ENCODE peak calls at places on chromosomes 11 and 22, in nine cellular contexts. X, M, L, N, O, A, U, G and D are unnamed samples.

GRCh38 chr22:50256258-50256862 is 5.1 kb downstream of the MAPK12 start:
- DNase-seq in X (no peak), M (no peak), L (no peak), N (no peak), O (no peak), A (no peak), U (no peak), G (no peak), D (no peak)

GRCh38 chr22:47034076-47034808 is 271.8 kb downstream of the TBC1D22A start:
- DNase-seq in X (no peak), M (peak; percentile 33), L (no peak), N (peak; percentile 38), O (no peak), A (no peak), U (no peak), G (no peak), D (no peak)

GRCh38 chr11:12377106-12377823 is at the start of gene PARVA:
- DNase-seq in X (peak; percentile 88), M (peak; percentile 86), L (no peak), N (no peak), O (peak; percentile 67), A (peak; percentile 10), U (peak; percentile 88), G (peak; percentile 76), D (peak; percentile 64)

GRCh38 chr22:24429411-24430365 is 2.3 kb downstream of the ADORA2A start:
- DNase-seq in X (no peak), M (peak; percentile 85), L (peak; percentile 75), N (peak; percentile 87), O (no peak), A (peak; percentile 53), U (peak; percentile 77), G (no peak), D (peak; percentile 70)

GRCh38 chr11:116459233-116459632 is 313.6 kb downstream of the BUD13 start:
- DNase-seq in X (no peak), M (no peak), L (no peak), N (no peak), O (no peak), A (no peak), U (no peak), G (peak; percentile 30), D (no peak)

GRCh38 chr11:19959697-19960096 is 200.6 kb downstream of the DBX1 start:
- DNase-seq in X (no peak), M (no peak), L (no peak), N (no peak), O (no peak), A (no peak), U (no peak), G (no peak), D (no peak)

GRCh38 chr22:33382427-33382826 is 324.2 kb upstream of the SYN3 start:
- DNase-seq in X (no peak), M (no peak), L (no peak), N (no peak), O (no peak), A (no peak), U (no peak), G (no peak), D (peak; percentile 60)

GRCh38 chr11:16607675-16608644 is 130.5 kb upstream of the C11orf58 start:
- DNase-seq in X (peak; percentile 90), M (peak; percentile 88), L (no peak), N (peak; percentile 71), O (peak; percentile 79), A (no peak), U (peak; percentile 93), G (peak; percentile 39), D (peak; percentile 79)

GRCh38 chr22:39478461-39478860 is 21.6 kb downstream of the MGAT3 start:
- DNase-seq in X (no peak), M (no peak), L (no peak), N (no peak), O (no peak), A (no peak), U (no peak), G (no peak), D (peak; percentile 57)

GRCh38 chr22:50671641-50672040 is 982 bp upstream of the SHANK3 start:
- DNase-seq in X (no peak), M (no peak), L (no peak), N (no peak), O (no peak), A (no peak), U (peak; percentile 72), G (no peak), D (no peak)

GRCh38 chr11:12845739-12846358 is 163.3 kb upstream of the RASSF10 start:
- DNase-seq in X (no peak), M (no peak), L (no peak), N (no peak), O (no peak), A (no peak), U (peak; percentile 65), G (peak; percentile 63), D (no peak)

GRCh38 chr11:116888884-116889549 is 51.6 kb upstream of the APOA1 start:
- DNase-seq in X (no peak), M (no peak), L (no peak), N (no peak), O (no peak), A (no peak), U (no peak), G (no peak), D (no peak)

GRCh38 chr11:870418-870817 is 27.8 kb downstream of the TSPAN4 start:
- DNase-seq in X (no peak), M (no peak), L (no peak), N (no peak), O (no peak), A (no peak), U (no peak), G (no peak), D (no peak)
- H3K27ac ChIP-seq in X (no peak overlapping the region), M (no peak overlapping the region), L (no peak overlapping the region), N (no peak overlapping the region), O (no peak overlapping the region), A (no peak overlapping the region), U (no peak overlapping the region), G (no peak overlapping the region), D (no peak overlapping the region)

DNA sequence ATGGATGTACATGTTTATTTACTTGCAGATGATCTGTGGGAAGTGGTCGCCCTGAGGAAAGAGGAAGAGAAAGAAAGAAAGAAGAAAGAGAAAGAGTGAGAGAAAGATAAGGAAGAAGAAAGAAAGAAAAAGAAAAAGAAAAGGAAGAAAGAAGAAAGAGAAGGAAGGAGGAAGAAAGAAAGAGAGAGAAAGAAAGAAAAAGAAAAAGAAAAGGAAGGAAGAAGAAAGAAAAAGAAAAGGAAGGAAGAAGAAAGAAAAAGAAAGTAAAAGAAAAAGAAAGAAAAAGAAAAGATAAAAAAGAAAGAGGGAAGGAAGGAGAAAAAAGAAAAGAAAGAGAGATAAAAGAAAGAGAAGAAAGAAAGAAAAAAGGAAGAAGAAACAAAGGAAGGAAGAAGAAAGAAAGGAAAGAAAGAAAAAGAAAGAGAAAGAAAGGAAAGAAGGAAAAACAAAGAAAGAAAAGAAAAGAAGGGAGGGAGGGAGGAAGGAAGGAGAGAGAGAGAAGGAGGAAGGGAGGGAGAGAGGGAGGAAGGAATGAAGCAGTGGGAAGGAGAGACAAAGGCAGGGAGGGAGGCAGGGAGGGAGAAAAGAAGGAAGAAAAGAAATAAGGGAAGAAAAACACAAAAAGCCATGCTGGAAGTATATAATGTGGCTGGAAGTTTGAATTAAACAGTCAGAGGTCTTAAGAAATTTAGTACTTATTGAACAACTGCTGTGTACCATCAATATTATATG is 976.6 kb downstream of the FAM181B start:
- DNase-seq in X (no peak), M (no peak), L (no peak), N (no peak), O (no peak), A (no peak), U (no peak), G (no peak), D (no peak)
- H3K27ac ChIP-seq in X (no peak overlapping the region), M (no peak overlapping the region), L (no peak overlapping the region), N (no peak overlapping the region), O (no peak overlapping the region), A (no peak overlapping the region), U (no peak overlapping the region), G (no peak overlapping the region), D (no peak overlapping the region)

DNA sequence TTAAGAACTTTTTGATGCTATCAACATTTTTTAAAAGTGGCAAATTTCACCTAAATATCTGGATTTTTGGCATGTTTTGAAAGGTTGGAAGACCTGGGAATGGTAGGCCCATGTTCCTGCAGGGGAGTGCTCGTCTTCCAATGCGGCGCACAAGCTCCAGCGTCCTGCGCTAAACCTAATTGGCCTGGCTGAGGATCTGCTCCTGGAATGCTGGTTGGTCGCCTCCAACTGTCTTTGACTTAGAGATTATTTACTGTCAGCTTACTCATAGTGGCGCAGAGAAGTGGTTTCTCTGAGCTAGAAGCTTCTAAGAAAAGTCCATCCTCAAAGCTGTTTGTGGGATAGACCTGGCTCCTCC is 615 bp upstream of the LIMK2 start:
- DNase-seq in X (no peak), M (no peak), L (no peak), N (no peak), O (no peak), A (no peak), U (no peak), G (no peak), D (no peak)
- H3K27ac ChIP-seq in X (peak overlapping the region; percentile 30), M (peak overlapping the region; percentile 29), L (no peak overlapping the region), N (peak overlapping the region; percentile 87), O (peak overlapping the region; percentile 85), A (peak overlapping the region; percentile 82), U (peak overlapping the region; percentile 73), G (peak overlapping the region; percentile 90), D (no peak overlapping the region)

GRCh38 chr22:23380911-23381310 is 199.2 kb downstream of the IGLL1 start:
- DNase-seq in X (no peak), M (no peak), L (no peak), N (no peak), O (no peak), A (no peak), U (no peak), G (no peak), D (no peak)
- H3K27ac ChIP-seq in X (no peak overlapping the region), M (no peak overlapping the region), L (no peak overlapping the region), N (no peak overlapping the region), O (no peak overlapping the region), A (no peak overlapping the region), U (no peak overlapping the region), G (no peak overlapping the region), D (no peak overlapping the region)